ENCODE peak calls at places on chromosomes 1 and 21, in nine cellular contexts. One of them, this sample, is unnamed.

GRCh38 chr1:239987103-239987745 is 104.5 kb upstream of the FMN2 start:
- DNase-seq in heart left ventricle: no peak
- DNase-seq in progenitor cell of endocrine pancreas: no peak
- DNase-seq in Panc1: no peak
- DNase-seq in left ventricle myocardium inferior: no peak
- DNase-seq in astrocyte of the cerebellum: peak; percentile 26
- DNase-seq in IMR-90: peak; percentile 55
- DNase-seq in nephron progenitor cell: peak; percentile 53
- DNase-seq in CD4-positive, alpha-beta T cell: no peak
- DNase-seq in this sample: peak; percentile 4

GRCh38 chr1:218481116-218481775 is 136.1 kb downstream of the TGFB2 start:
- DNase-seq in CD4-positive, alpha-beta T cell: no peak
- DNase-seq in IMR-90: peak; percentile 53
- DNase-seq in left ventricle myocardium inferior: no peak
- DNase-seq in nephron progenitor cell: no peak
- DNase-seq in astrocyte of the cerebellum: no peak
- DNase-seq in heart left ventricle: no peak
- DNase-seq in Panc1: no peak
- DNase-seq in progenitor cell of endocrine pancreas: no peak
- DNase-seq in this sample: no peak

GRCh38 chr21:17352937-17353655 is 159.7 kb upstream of the CXADR start:
- DNase-seq in astrocyte of the cerebellum: no peak
- DNase-seq in Panc1: no peak
- DNase-seq in heart left ventricle: no peak
- DNase-seq in nephron progenitor cell: no peak
- DNase-seq in progenitor cell of endocrine pancreas: no peak
- DNase-seq in left ventricle myocardium inferior: no peak
- DNase-seq in CD4-positive, alpha-beta T cell: no peak
- DNase-seq in IMR-90: no peak
- DNase-seq in this sample: no peak

GRCh38 chr1:8354038-8354437 is 36.1 kb downstream of the SLC45A1 start:
- DNase-seq in astrocyte of the cerebellum: no peak
- DNase-seq in progenitor cell of endocrine pancreas: no peak
- DNase-seq in nephron progenitor cell: no peak
- DNase-seq in left ventricle myocardium inferior: no peak
- DNase-seq in CD4-positive, alpha-beta T cell: no peak
- DNase-seq in Panc1: no peak
- DNase-seq in heart left ventricle: peak; percentile 21
- DNase-seq in IMR-90: no peak
- DNase-seq in this sample: no peak

GRCh38 chr1:91997607-91998195 is 32.1 kb upstream of the EPHX4 start:
- DNase-seq in progenitor cell of endocrine pancreas: no peak
- DNase-seq in Panc1: peak; percentile 22
- DNase-seq in astrocyte of the cerebellum: peak; percentile 64
- DNase-seq in left ventricle myocardium inferior: no peak
- DNase-seq in IMR-90: peak; percentile 68
- DNase-seq in nephron progenitor cell: peak; percentile 27
- DNase-seq in CD4-positive, alpha-beta T cell: no peak
- DNase-seq in heart left ventricle: no peak
- DNase-seq in this sample: peak; percentile 10

GRCh38 chr1:51515982-51516638 is 3.0 kb downstream of the EPS15 start:
- DNase-seq in nephron progenitor cell: no peak
- DNase-seq in astrocyte of the cerebellum: no peak
- DNase-seq in Panc1: no peak
- DNase-seq in heart left ventricle: no peak
- DNase-seq in IMR-90: no peak
- DNase-seq in progenitor cell of endocrine pancreas: no peak
- DNase-seq in left ventricle myocardium inferior: no peak
- DNase-seq in CD4-positive, alpha-beta T cell: no peak
- DNase-seq in this sample: no peak

GRCh38 chr1:12552951-12553921 is 64.8 kb downstream of the DHRS3 start:
- DNase-seq in left ventricle myocardium inferior: no peak
- DNase-seq in nephron progenitor cell: no peak
- DNase-seq in Panc1: no peak
- DNase-seq in progenitor cell of endocrine pancreas: no peak
- DNase-seq in CD4-positive, alpha-beta T cell: no peak
- DNase-seq in IMR-90: no peak
- DNase-seq in heart left ventricle: peak; percentile 58
- DNase-seq in astrocyte of the cerebellum: no peak
- DNase-seq in this sample: no peak

GRCh38 chr1:1540015-1540816 is at the start of gene TMEM240:
- DNase-seq in Panc1: no peak
- DNase-seq in astrocyte of the cerebellum: peak; percentile 42
- DNase-seq in nephron progenitor cell: peak; percentile 80
- DNase-seq in progenitor cell of endocrine pancreas: peak; percentile 49
- DNase-seq in IMR-90: peak; percentile 69
- DNase-seq in CD4-positive, alpha-beta T cell: peak; percentile 53
- DNase-seq in left ventricle myocardium inferior: peak; percentile 86
- DNase-seq in heart left ventricle: peak; percentile 90
- DNase-seq in this sample: no peak

GRCh38 chr21:15084668-15085067 is 19.9 kb upstream of the NRIP1 start:
- DNase-seq in Panc1: no peak
- DNase-seq in progenitor cell of endocrine pancreas: no peak
- DNase-seq in CD4-positive, alpha-beta T cell: no peak
- DNase-seq in IMR-90: no peak
- DNase-seq in heart left ventricle: no peak
- DNase-seq in left ventricle myocardium inferior: no peak
- DNase-seq in astrocyte of the cerebellum: no peak
- DNase-seq in nephron progenitor cell: no peak
- DNase-seq in this sample: no peak

GRCh38 chr1:96233422-96233821 is 488.2 kb upstream of the PTBP2 start:
- DNase-seq in Panc1: no peak
- DNase-seq in heart left ventricle: no peak
- DNase-seq in CD4-positive, alpha-beta T cell: no peak
- DNase-seq in left ventricle myocardium inferior: no peak
- DNase-seq in astrocyte of the cerebellum: no peak
- DNase-seq in nephron progenitor cell: no peak
- DNase-seq in IMR-90: no peak
- DNase-seq in progenitor cell of endocrine pancreas: no peak
- DNase-seq in this sample: no peak
- TF ChIP-seq CTCF in Panc1: no peak
- TF ChIP-seq CTCF in heart left ventricle: no peak
- TF ChIP-seq CTCF in CD4-positive, alpha-beta T cell: no peak
- TF ChIP-seq CTCF in left ventricle myocardium inferior: no peak
- TF ChIP-seq CTCF in astrocyte of the cerebellum: no peak
- TF ChIP-seq CTCF in nephron progenitor cell: no peak
- TF ChIP-seq CTCF in IMR-90: no peak
- TF ChIP-seq CTCF in progenitor cell of endocrine pancreas: no peak
- TF ChIP-seq CTCF in this sample: no peak

GRCh38 chr1:40855513-40855912 is 6.7 kb downstream of the CITED4 start:
- DNase-seq in progenitor cell of endocrine pancreas: no peak
- DNase-seq in Panc1: no peak
- DNase-seq in IMR-90: no peak
- DNase-seq in heart left ventricle: no peak
- DNase-seq in nephron progenitor cell: peak; percentile 29
- DNase-seq in left ventricle myocardium inferior: no peak
- DNase-seq in astrocyte of the cerebellum: no peak
- DNase-seq in CD4-positive, alpha-beta T cell: no peak
- DNase-seq in this sample: no peak
- TF ChIP-seq CTCF in progenitor cell of endocrine pancreas: peak; percentile 38
- TF ChIP-seq CTCF in Panc1: peak; percentile 72
- TF ChIP-seq CTCF in IMR-90: peak; percentile 16
- TF ChIP-seq CTCF in heart left ventricle: peak; percentile 9
- TF ChIP-seq CTCF in nephron progenitor cell: no peak
- TF ChIP-seq CTCF in left ventricle myocardium inferior: peak; percentile 22
- TF ChIP-seq CTCF in astrocyte of the cerebellum: peak; percentile 34
- TF ChIP-seq CTCF in CD4-positive, alpha-beta T cell: no peak
- TF ChIP-seq CTCF in this sample: peak; percentile 37

GRCh38 chr1:23854568-23854967 is 13.5 kb downstream of the FUCA1 start:
- DNase-seq in progenitor cell of endocrine pancreas: no peak
- DNase-seq in astrocyte of the cerebellum: no peak
- DNase-seq in heart left ventricle: no peak
- DNase-seq in left ventricle myocardium inferior: no peak
- DNase-seq in Panc1: no peak
- DNase-seq in CD4-positive, alpha-beta T cell: no peak
- DNase-seq in nephron progenitor cell: no peak
- DNase-seq in IMR-90: no peak
- DNase-seq in this sample: no peak
- TF ChIP-seq CTCF in progenitor cell of endocrine pancreas: no peak
- TF ChIP-seq CTCF in astrocyte of the cerebellum: no peak
- TF ChIP-seq CTCF in heart left ventricle: peak; percentile 13
- TF ChIP-seq CTCF in left ventricle myocardium inferior: peak; percentile 49
- TF ChIP-seq CTCF in Panc1: peak; percentile 66
- TF ChIP-seq CTCF in CD4-positive, alpha-beta T cell: no peak
- TF ChIP-seq CTCF in nephron progenitor cell: no peak
- TF ChIP-seq CTCF in IMR-90: peak; percentile 33
- TF ChIP-seq CTCF in this sample: no peak

DNA sequence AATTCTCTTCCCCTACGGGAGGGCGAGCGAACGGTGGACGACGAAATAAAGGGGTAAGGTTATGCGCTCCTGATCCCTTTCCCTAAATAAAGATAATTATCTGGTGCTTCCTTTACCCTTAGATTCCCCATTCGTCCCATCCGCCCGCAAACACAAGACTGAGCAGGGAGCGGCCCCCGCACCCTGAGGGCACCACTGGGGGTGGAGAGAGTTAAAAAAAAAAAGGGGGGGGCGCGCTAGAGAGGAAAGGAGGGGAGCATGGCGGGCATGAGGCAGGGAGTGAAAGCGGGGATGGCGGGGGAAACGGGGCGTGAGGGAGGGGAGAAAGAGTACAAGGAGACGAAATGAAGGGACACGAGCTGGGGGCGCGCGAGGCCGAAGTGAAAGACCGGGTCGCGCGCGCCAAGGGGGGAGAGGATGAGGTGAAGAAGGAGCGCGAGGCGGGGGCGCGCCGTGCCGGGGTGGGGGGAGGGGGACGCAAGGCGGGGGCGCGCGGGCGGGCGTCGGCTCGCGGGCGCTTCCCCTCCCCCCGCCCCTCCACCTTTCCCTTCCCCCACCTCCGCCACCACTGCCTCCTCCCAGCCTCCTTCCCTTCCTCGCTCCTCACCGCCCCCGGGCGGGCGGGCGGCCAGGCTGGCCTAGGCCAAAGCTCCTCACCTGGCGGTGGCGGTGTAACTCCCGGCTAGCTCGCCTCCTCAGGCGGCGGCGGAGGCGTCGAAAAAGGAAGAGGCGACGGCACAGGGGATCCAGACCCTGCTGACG is 515 bp downstream of the GATAD2B start:
- DNase-seq in progenitor cell of endocrine pancreas: peak; percentile 58
- DNase-seq in Panc1: no peak
- DNase-seq in IMR-90: no peak
- DNase-seq in heart left ventricle: no peak
- DNase-seq in CD4-positive, alpha-beta T cell: no peak
- DNase-seq in astrocyte of the cerebellum: no peak
- DNase-seq in left ventricle myocardium inferior: peak; percentile 43
- DNase-seq in nephron progenitor cell: peak; percentile 69
- DNase-seq in this sample: no peak
- TF ChIP-seq CTCF in progenitor cell of endocrine pancreas: peak; percentile 34
- TF ChIP-seq CTCF in Panc1: no peak
- TF ChIP-seq CTCF in IMR-90: no peak
- TF ChIP-seq CTCF in heart left ventricle: no peak
- TF ChIP-seq CTCF in CD4-positive, alpha-beta T cell: no peak
- TF ChIP-seq CTCF in astrocyte of the cerebellum: no peak
- TF ChIP-seq CTCF in left ventricle myocardium inferior: peak; percentile 19
- TF ChIP-seq CTCF in nephron progenitor cell: no peak
- TF ChIP-seq CTCF in this sample: peak; percentile 31

GRCh38 chr21:36705679-36706481 is 7.0 kb downstream of the SIM2 start:
- DNase-seq in nephron progenitor cell: no peak
- DNase-seq in IMR-90: no peak
- DNase-seq in progenitor cell of endocrine pancreas: no peak
- DNase-seq in astrocyte of the cerebellum: no peak
- DNase-seq in heart left ventricle: no peak
- DNase-seq in CD4-positive, alpha-beta T cell: no peak
- DNase-seq in Panc1: no peak
- DNase-seq in left ventricle myocardium inferior: no peak
- DNase-seq in this sample: no peak

GRCh38 chr21:36706482-36706852 is 7.6 kb downstream of the SIM2 start:
- DNase-seq in CD4-positive, alpha-beta T cell: no peak
- DNase-seq in IMR-90: no peak
- DNase-seq in astrocyte of the cerebellum: no peak
- DNase-seq in heart left ventricle: no peak
- DNase-seq in progenitor cell of endocrine pancreas: no peak
- DNase-seq in Panc1: no peak
- DNase-seq in nephron progenitor cell: no peak
- DNase-seq in left ventricle myocardium inferior: no peak
- DNase-seq in this sample: no peak

GRCh38 chr21:36708512-36709029 is 9.7 kb downstream of the SIM2 start:
- DNase-seq in nephron progenitor cell: no peak
- DNase-seq in heart left ventricle: no peak
- DNase-seq in left ventricle myocardium inferior: no peak
- DNase-seq in progenitor cell of endocrine pancreas: no peak
- DNase-seq in IMR-90: no peak
- DNase-seq in CD4-positive, alpha-beta T cell: no peak
- DNase-seq in Panc1: no peak
- DNase-seq in astrocyte of the cerebellum: no peak
- DNase-seq in this sample: no peak

GRCh38 chr21:36707763-36708511 is 9.0 kb downstream of the SIM2 start:
- DNase-seq in left ventricle myocardium inferior: no peak
- DNase-seq in CD4-positive, alpha-beta T cell: no peak
- DNase-seq in progenitor cell of endocrine pancreas: no peak
- DNase-seq in Panc1: no peak
- DNase-seq in nephron progenitor cell: no peak
- DNase-seq in heart left ventricle: no peak
- DNase-seq in IMR-90: no peak
- DNase-seq in astrocyte of the cerebellum: no peak
- DNase-seq in this sample: no peak

GRCh38 chr21:36706951-36707762 is 8.2 kb downstream of the SIM2 start:
- DNase-seq in Panc1: no peak
- DNase-seq in left ventricle myocardium inferior: no peak
- DNase-seq in astrocyte of the cerebellum: no peak
- DNase-seq in CD4-positive, alpha-beta T cell: no peak
- DNase-seq in nephron progenitor cell: no peak
- DNase-seq in heart left ventricle: no peak
- DNase-seq in IMR-90: peak; percentile 37
- DNase-seq in progenitor cell of endocrine pancreas: no peak
- DNase-seq in this sample: no peak
- TF ChIP-seq CTCF in Panc1: no peak
- TF ChIP-seq CTCF in left ventricle myocardium inferior: no peak
- TF ChIP-seq CTCF in astrocyte of the cerebellum: no peak
- TF ChIP-seq CTCF in CD4-positive, alpha-beta T cell: no peak
- TF ChIP-seq CTCF in nephron progenitor cell: no peak
- TF ChIP-seq CTCF in heart left ventricle: no peak
- TF ChIP-seq CTCF in IMR-90: no peak
- TF ChIP-seq CTCF in progenitor cell of endocrine pancreas: no peak
- TF ChIP-seq CTCF in this sample: no peak

GRCh38 chr1:53362851-53363642 is 35.2 kb upstream of the LRP8 start:
- DNase-seq in nephron progenitor cell: no peak
- DNase-seq in IMR-90: no peak
- DNase-seq in CD4-positive, alpha-beta T cell: no peak
- DNase-seq in Panc1: no peak
- DNase-seq in progenitor cell of endocrine pancreas: no peak
- DNase-seq in astrocyte of the cerebellum: no peak
- DNase-seq in heart left ventricle: no peak
- DNase-seq in left ventricle myocardium inferior: no peak
- DNase-seq in this sample: no peak
- TF ChIP-seq CTCF in nephron progenitor cell: no peak
- TF ChIP-seq CTCF in IMR-90: no peak
- TF ChIP-seq CTCF in CD4-positive, alpha-beta T cell: no peak
- TF ChIP-seq CTCF in Panc1: no peak
- TF ChIP-seq CTCF in progenitor cell of endocrine pancreas: no peak
- TF ChIP-seq CTCF in astrocyte of the cerebellum: no peak
- TF ChIP-seq CTCF in heart left ventricle: no peak
- TF ChIP-seq CTCF in left ventricle myocardium inferior: no peak
- TF ChIP-seq CTCF in this sample: no peak